ENCODE peak calls at places on chromosomes 5 and 9, in four cellular contexts. Z is GM12878, E is HepG2, J is K562. N is an unnamed sample.

GRCh38 chr9:115132648-115133047 is 14.7 kb upstream of the TNC start:
- DNase-seq in Z (no peak), E (no peak), J (no peak), N (peak)

GRCh38 chr5:36692791-36693763 is 86.7 kb downstream of the SLC1A3 start:
- DNase-seq in Z (no peak), E (peak), J (peak), N (peak)

GRCh38 chr5:57422993-57423392 is 59.6 kb downstream of the ACTBL2 start:
- DNase-seq in Z (no peak), E (no peak), J (no peak), N (no peak)

GRCh38 chr9:91424403-91425176 is 958 bp upstream of the NFIL3 start:
- DNase-seq in Z (no peak), E (peak), J (peak), N (peak)

GRCh38 chr5:172166030-172166429 is 22.0 kb downstream of the STK10 start:
- DNase-seq in Z (no peak), E (no peak), J (no peak), N (no peak)

GRCh38 chr5:19987594-19988345 is at the start of gene CDH18:
- DNase-seq in Z (no peak), E (no peak), J (no peak), N (peak)

GRCh38 chr5:126385509-126385908 is 37.7 kb upstream of the GRAMD2B start:
- DNase-seq in Z (no peak), E (no peak), J (no peak), N (no peak)

GRCh38 chr5:9207820-9208418 is 338.0 kb downstream of the SEMA5A start:
- DNase-seq in Z (no peak), E (peak), J (peak), N (no peak)

GRCh38 chr5:16437974-16438373 is 27.6 kb downstream of the ZNF622 start:
- DNase-seq in Z (no peak), E (no peak), J (no peak), N (no peak)

GRCh38 chr5:159510282-159510681 is 180.0 kb upstream of the IL12B start:
- DNase-seq in Z (no peak), E (peak), J (no peak), N (peak)

GRCh38 chr5:179219661-179220620 is 125.3 kb downstream of the ADAMTS2 start:
- DNase-seq in Z (no peak), E (no peak), J (no peak), N (no peak)

GRCh38 chr5:158382473-158382872 is 523.5 kb upstream of the CLINT1 start:
- DNase-seq in Z (no peak), E (no peak), J (no peak), N (peak)

GRCh38 chr5:143454936-143455516 is 51.5 kb upstream of the NR3C1 start:
- DNase-seq in Z (no peak), E (no peak), J (no peak), N (no peak)

GRCh38 chr9:74770508-74771261 is 117.0 kb downstream of the TRPM6 start:
- DNase-seq in Z (no peak), E (peak), J (peak), N (peak)

GRCh38 chr5:154308457-154309360 is 118.2 kb downstream of the GALNT10 start:
- DNase-seq in Z (no peak), E (no peak), J (no peak), N (no peak)

GRCh38 chr9:7146582-7146981 is 388.8 kb downstream of the KDM4C start:
- DNase-seq in Z (no peak), E (no peak), J (no peak), N (no peak)

GRCh38 chr5:75265731-75266130 is 29.1 kb upstream of the ANKRD31 start:
- DNase-seq in Z (no peak), E (peak), J (no peak), N (peak)

GRCh38 chr5:172672696-172673095 is 31.6 kb downstream of the NEURL1B start:
- DNase-seq in Z (no peak), E (no peak), J (no peak), N (no peak)

GRCh38 chr9:86470326-86470725 is 116.1 kb upstream of the TUT7 start:
- DNase-seq in Z (no peak), E (no peak), J (no peak), N (no peak)

GRCh38 chr9:34124923-34125322 is 1.6 kb downstream of the DCAF12 start:
- DNase-seq in Z (no peak), E (no peak), J (no peak), N (no peak)

GRCh38 chr9:29556317-29556716 is 1983.0 kb upstream of the C9orf72 start:
- DNase-seq in Z (no peak), E (no peak), J (no peak), N (no peak)

GRCh38 chr5:2093859-2094615 is 211.3 kb upstream of the IRX4 start:
- DNase-seq in Z (no peak), E (no peak), J (no peak), N (no peak)

GRCh38 chr9:99015448-99015847 is 71.7 kb downstream of the COL15A1 start:
- DNase-seq in Z (no peak), E (no peak), J (no peak), N (no peak)

GRCh38 chr9:130860458-130861316 is 25.6 kb downstream of the ABL1 start:
- DNase-seq in Z (no peak), E (no peak), J (peak), N (no peak)

GRCh38 chr9:91001146-91001611 is 199.6 kb downstream of the SYK start:
- DNase-seq in Z (no peak), E (no peak), J (no peak), N (no peak)

GRCh38 chr5:141521244-141521781 is 32.4 kb downstream of the PCDHGC5 start:
- DNase-seq in Z (no peak), E (peak), J (no peak), N (no peak)

GRCh38 chr9:129027685-129028191 is 393 bp downstream of the SH3GLB2 start:
- DNase-seq in Z (no peak), E (peak), J (peak), N (peak)

GRCh38 chr9:137240321-137240840 is 706 bp upstream of the TUBB4B start:
- DNase-seq in Z (no peak), E (no peak), J (peak), N (peak)

GRCh38 chr9:128276574-128277270 is 646 bp downstream of the SWI5 start:
- DNase-seq in Z (no peak), E (no peak), J (peak), N (peak)

GRCh38 chr5:3394046-3394597 is 201.5 kb upstream of the IRX1 start:
- DNase-seq in Z (no peak), E (no peak), J (no peak), N (no peak)

GRCh38 chr5:4023701-4024100 is 428.1 kb downstream of the IRX1 start:
- DNase-seq in Z (no peak), E (no peak), J (no peak), N (no peak)

DNA sequence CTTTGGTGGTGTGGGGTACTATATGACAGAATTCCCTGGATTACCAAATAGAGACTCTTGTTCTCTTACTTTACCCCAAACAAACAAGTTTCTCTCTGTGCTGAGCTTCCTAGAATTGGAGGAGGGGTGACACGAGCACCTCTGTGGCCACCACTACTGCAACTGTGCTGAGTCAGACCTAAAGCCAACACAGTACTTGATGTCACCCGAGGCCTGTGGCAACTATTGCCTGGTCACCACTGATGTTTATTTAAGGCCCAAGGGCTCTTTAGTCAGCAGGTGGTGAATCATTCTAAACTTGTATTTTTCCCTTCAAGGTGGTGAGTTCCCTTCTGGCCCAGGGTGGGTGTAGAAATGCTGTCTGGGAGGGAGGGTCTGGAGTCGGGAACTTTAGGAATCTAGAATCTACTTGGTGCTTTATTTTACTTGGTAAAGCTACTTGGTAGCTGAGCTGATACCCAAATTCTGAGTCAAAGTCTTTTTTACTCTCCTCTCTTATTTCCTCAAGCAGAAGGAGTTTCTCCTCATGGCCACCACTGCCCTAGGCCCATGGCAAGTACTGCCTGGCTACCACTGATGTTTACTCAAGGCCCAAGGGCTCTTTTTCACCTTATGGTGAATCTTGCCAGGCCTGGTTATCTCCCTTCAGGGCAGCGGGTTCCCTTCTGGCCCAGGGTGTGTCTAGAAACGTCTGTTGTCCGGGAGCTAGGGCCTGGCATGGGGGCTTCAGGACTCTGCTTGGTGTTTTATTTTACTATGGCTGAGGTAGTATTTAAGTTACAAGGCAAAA is 9.8 kb downstream of the LURAP1L start:
- DNase-seq in Z (no peak), E (peak), J (no peak), N (peak)
- TF ChIP-seq SP1 in Z (no peak), E (no peak), J (no peak), N (no peak)

GRCh38 chr5:54861212-54861894 is 124.0 kb downstream of the ESM1 start:
- DNase-seq in Z (no peak), E (no peak), J (no peak), N (no peak)
- TF ChIP-seq BHLHE40 in Z (no peak), E (no peak), J (no peak), N (no peak)

GRCh38 chr5:90844931-90845330 is 286.3 kb downstream of the ADGRV1 start:
- DNase-seq in Z (no peak), E (no peak), J (no peak), N (no peak)
- TF ChIP-seq SP1 in Z (no peak), E (no peak), J (no peak), N (no peak)

GRCh38 chr5:69230181-69230580 is 4.5 kb upstream of the CDK7 start:
- DNase-seq in Z (no peak), E (no peak), J (no peak), N (no peak)

GRCh38 chr5:69225859-69226258 is 8.8 kb upstream of the CDK7 start:
- DNase-seq in Z (no peak), E (peak), J (no peak), N (no peak)

GRCh38 chr5:69231281-69231680 is 3.4 kb upstream of the CDK7 start:
- DNase-seq in Z (no peak), E (no peak), J (no peak), N (no peak)

GRCh38 chr5:69234457-69235268 is at the start of gene CDK7:
- DNase-seq in Z (peak), E (peak), J (peak), N (peak)

DNA sequence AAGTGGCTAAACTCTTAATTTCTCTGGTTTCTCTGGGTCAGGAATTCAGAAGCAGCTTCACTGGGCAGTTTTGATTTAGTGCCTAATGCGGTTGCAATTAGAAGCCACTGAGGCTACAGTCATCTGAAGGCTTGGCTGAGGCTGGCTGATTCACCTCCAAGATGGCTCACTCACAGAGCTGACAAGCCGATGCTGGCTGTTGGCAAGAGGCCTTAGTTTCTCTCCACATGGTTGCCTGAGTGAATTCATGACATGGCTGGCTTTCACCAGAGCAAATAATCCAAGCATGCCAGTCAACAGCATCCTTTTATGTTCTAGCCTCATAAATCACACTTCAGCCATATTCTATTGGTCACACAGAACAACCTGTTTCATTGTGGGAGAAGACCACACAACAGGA is 2.8 kb upstream of the CDK7 start:
- DNase-seq in Z (no peak), E (no peak), J (no peak), N (no peak)
- TF ChIP-seq BHLHE40 in Z (no peak), E (no peak), J (no peak), N (no peak)

GRCh38 chr9:92668746-92669526 is 995 bp downstream of the IPPK start:
- DNase-seq in Z (no peak), E (peak), J (peak), N (peak)

GRCh38 chr9:92669890-92670708 is at the start of gene IPPK:
- DNase-seq in Z (peak), E (peak), J (peak), N (peak)

GRCh38 chr9:92671323-92671722 is 1.4 kb upstream of the IPPK start:
- DNase-seq in Z (no peak), E (peak), J (no peak), N (no peak)

GRCh38 chr9:92666912-92667532 is 2.9 kb downstream of the IPPK start:
- DNase-seq in Z (no peak), E (no peak), J (no peak), N (no peak)

GRCh38 chr9:92669527-92669889 is 423 bp downstream of the IPPK start:
- DNase-seq in Z (no peak), E (no peak), J (peak), N (peak)
- TF ChIP-seq SP1 in Z (no peak), E (no peak), J (no peak), N (no peak)

GRCh38 chr5:135835766-135836165 is 1.3 kb downstream of the SLC25A48 start:
- DNase-seq in Z (no peak), E (no peak), J (no peak), N (no peak)
- TF ChIP-seq BHLHE40 in Z (no peak), E (no peak), J (no peak), N (no peak)

DNA sequence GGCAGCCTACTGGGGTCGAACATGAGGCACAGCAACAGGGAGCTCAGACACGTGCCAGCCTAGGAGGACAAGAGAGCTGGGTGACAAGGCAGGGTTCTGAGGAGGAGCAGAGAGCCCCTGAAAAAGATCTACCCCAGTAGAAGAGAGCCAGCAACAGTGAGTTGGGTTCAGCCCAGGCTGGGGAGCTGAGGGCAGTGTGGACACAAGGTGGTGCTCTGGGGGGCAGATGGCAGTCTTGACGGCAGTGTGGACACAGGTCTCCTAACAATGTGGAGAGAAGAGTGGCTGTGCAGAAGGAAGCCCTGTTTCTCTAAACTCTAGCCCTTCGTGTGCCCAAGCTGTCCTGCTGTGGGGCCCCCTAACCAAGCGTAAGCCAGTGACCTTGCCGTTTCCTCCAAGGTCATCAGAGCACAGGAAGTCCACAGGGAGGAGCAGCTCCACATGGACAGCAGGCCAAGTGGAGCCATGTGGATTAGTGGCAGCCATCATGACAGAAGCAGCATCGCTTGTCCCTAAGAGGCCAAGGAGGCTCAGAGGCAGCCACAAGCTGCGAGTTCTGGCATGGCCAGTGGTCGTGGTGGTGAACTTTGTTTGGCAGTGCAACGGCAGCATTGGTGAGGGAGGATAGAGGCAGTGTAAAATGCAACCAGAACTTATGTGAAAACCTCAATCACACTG is 25.1 kb upstream of the LMX1B start:
- DNase-seq in Z (no peak), E (no peak), J (no peak), N (no peak)
- TF ChIP-seq SP1 in Z (no peak), E (no peak), J (no peak), N (no peak)

GRCh38 chr9:20987521-20987920 is 43.9 kb downstream of the HACD4 start:
- DNase-seq in Z (no peak), E (no peak), J (no peak), N (no peak)
- TF ChIP-seq BHLHE40 in Z (no peak), E (no peak), J (no peak), N (no peak)

N was measured in HEK293T.